ENCODE peak calls at places on chromosomes 4 and X, in six cellular contexts. B is CD8-positive, alpha-beta memory T cell; G is endodermal cell; D is adipocyte; A is brain microvascular endothelial cell; O is choroid plexus epithelial cell. W is an unnamed sample.

GRCh38 chr4:926538-926937 is 5.6 kb downstream of the GAK start:
- DNase-seq in B (no peak), D (no peak), A (no peak), G (peak), O (no peak), W (peak)

GRCh38 chr4:73679836-73680235 is 59.6 kb upstream of the RASSF6 start:
- DNase-seq in A (no peak), B (no peak), D (no peak), G (no peak), O (peak), W (peak)

GRCh38 chr4:87068591-87069021 is 133.8 kb downstream of the AFF1 start:
- DNase-seq in O (peak), G (no peak), D (peak), B (no peak), A (no peak), W (peak)

GRCh38 chr4:153346563-153346962 is 2.1 kb downstream of the MND1 start:
- DNase-seq in B (no peak), D (peak), O (peak), A (no peak), G (peak), W (no peak)

GRCh38 chr4:61200195-61200990 is at the start of gene ADGRL3:
- DNase-seq in D (peak), A (no peak), B (no peak), O (peak), G (peak), W (peak)

GRCh38 chr4:142043509-142043908 is 407.1 kb downstream of the IL15 start:
- DNase-seq in O (no peak), B (no peak), D (peak), A (peak), G (no peak), W (peak)

GRCh38 chr4:96483308-96484030 is 643.6 kb downstream of the PDHA2 start:
- DNase-seq in B (no peak), A (no peak), D (no peak), G (peak), O (peak), W (no peak)

GRCh38 chr4:107870236-107870635 is 45.5 kb downstream of the SGMS2 start:
- DNase-seq in B (no peak), G (no peak), A (no peak), D (no peak), O (no peak), W (no peak)

GRCh38 chr4:77818667-77819408 is at the start of gene CNOT6L:
- DNase-seq in B (peak), D (peak), A (peak), G (peak), O (peak), W (peak)

GRCh38 chr4:174089711-174090110 is 193.8 kb downstream of the FBXO8 start:
- DNase-seq in A (no peak), O (no peak), D (no peak), G (no peak), B (no peak), W (no peak)
- H3K4me3 ChIP-seq in A (no peak), O (no peak), D (no peak), G (no peak), B (no peak), W (no peak)

DNA sequence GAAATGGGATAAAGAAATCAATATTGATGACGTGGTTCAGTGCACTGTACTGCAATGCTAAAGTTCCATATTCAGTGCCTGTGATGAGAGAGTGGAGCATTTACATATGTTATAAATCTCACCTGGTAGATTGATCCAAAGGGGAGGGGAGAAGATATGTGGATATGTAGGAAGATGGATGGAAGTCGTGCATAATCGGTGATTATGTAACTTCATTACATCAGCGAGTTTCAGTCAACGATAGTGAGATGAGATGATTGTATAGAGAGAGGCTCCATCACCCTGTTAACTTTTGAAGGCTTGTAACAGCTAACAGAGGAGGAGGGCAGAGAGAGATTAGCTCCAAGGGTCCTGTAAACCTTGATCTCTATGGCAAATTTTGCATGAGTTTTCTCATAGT is 1.8 kb downstream of the IL1RAPL1 start:
- DNase-seq in O (no peak), G (no peak), D (no peak), A (no peak), B (no peak), W (no peak)
- H3K4me3 ChIP-seq in O (peak), G (no peak), D (peak), A (peak), B (no peak), W (peak)

GRCh38 chr4:100609810-100610209 is 92.0 kb upstream of the EMCN start:
- DNase-seq in B (no peak), D (no peak), G (no peak), O (no peak), A (no peak), W (no peak)

GRCh38 chr4:100605144-100605543 is 87.3 kb upstream of the EMCN start:
- DNase-seq in D (no peak), B (no peak), G (no peak), A (no peak), O (no peak), W (no peak)
- H3K4me3 ChIP-seq in D (no peak), B (no peak), G (no peak), A (no peak), O (no peak), W (no peak)

GRCh38 chrX:74351760-74352159 is 47.8 kb downstream of the ZCCHC13 start:
- DNase-seq in D (no peak), B (no peak), A (no peak), G (no peak), O (peak), W (no peak)
- H3K4me3 ChIP-seq in D (no peak), B (no peak), A (no peak), G (no peak), O (no peak), W (no peak)

GRCh38 chr4:7350396-7350795 is 84.3 kb downstream of the PSAPL1 start:
- DNase-seq in D (no peak), G (no peak), B (no peak), A (no peak), O (no peak), W (no peak)
- H3K4me3 ChIP-seq in D (no peak), G (no peak), B (no peak), A (no peak), O (no peak), W (no peak)

GRCh38 chrX:46572295-46572936 is 1.1 kb upstream of the CHST7 start:
- DNase-seq in O (no peak), D (no peak), B (peak), A (no peak), G (no peak), W (no peak)

GRCh38 chrX:46569621-46570020 is 3.9 kb upstream of the CHST7 start:
- DNase-seq in D (no peak), B (no peak), G (no peak), A (no peak), O (no peak), W (no peak)

GRCh38 chrX:46571423-46572294 is 1.9 kb upstream of the CHST7 start:
- DNase-seq in G (no peak), D (no peak), B (no peak), A (no peak), O (no peak), W (no peak)

GRCh38 chrX:46561931-46562721 is 11.4 kb upstream of the CHST7 start:
- DNase-seq in B (no peak), D (no peak), G (no peak), O (no peak), A (no peak), W (no peak)

DNA sequence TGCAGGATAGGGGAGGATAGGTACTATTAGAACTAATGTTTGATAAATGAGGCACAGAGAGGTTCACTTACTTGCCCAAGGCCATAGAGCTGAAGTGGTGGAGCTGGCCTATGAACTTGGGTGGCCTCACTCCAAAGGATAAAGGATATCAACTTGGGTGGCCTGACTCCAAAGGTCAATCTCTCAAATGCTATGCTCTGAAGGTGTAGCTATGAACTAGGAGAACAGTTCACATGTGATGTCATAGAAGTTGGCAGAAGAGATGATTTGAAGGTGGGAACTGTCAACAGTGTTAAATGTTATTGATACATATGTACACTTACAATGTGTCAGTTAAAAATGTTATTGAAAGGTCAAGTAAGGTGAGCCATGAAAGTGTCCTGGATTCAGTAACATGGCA is 6.2 kb upstream of the CHST7 start:
- DNase-seq in O (no peak), A (no peak), G (no peak), D (no peak), B (no peak), W (no peak)
- H3K4me3 ChIP-seq in O (no peak), A (no peak), G (no peak), D (no peak), B (no peak), W (no peak)